ENCODE peak calls at places on chromosomes 2 and 18, in seven cellular contexts. One of them, this sample, is unnamed.

GRCh38 chr2:54945401-54946219 is 104.6 kb downstream of the RTN4 start:
- DNase-seq in AG04450: no peak
- DNase-seq in ACHN: no peak
- DNase-seq in activated naive CD8-positive, alpha-beta T cell treated with anti-CD3 and anti-CD28 coated beads, Interleukin-2, amount 10 ng/mL, durations not matched to agents 7 days and 5 days: no peak
- DNase-seq in pancreas: no peak
- DNase-seq in neural crest cell: no peak
- DNase-seq in kidney epithelial cell: no peak
- DNase-seq in this sample: no peak

GRCh38 chr2:100957971-100958653 is 44.0 kb upstream of the RPL31 start:
- DNase-seq in activated naive CD8-positive, alpha-beta T cell treated with anti-CD3 and anti-CD28 coated beads, Interleukin-2, amount 10 ng/mL, durations not matched to agents 7 days and 5 days: no peak
- DNase-seq in AG04450: peak; percentile 55
- DNase-seq in kidney epithelial cell: no peak
- DNase-seq in ACHN: no peak
- DNase-seq in neural crest cell: no peak
- DNase-seq in pancreas: no peak
- DNase-seq in this sample: no peak

GRCh38 chr2:68441179-68441993 is 25.7 kb downstream of the FBXO48 start:
- DNase-seq in neural crest cell: peak; percentile 88
- DNase-seq in ACHN: peak; percentile 87
- DNase-seq in pancreas: peak; percentile 69
- DNase-seq in AG04450: peak; percentile 66
- DNase-seq in kidney epithelial cell: peak; percentile 48
- DNase-seq in activated naive CD8-positive, alpha-beta T cell treated with anti-CD3 and anti-CD28 coated beads, Interleukin-2, amount 10 ng/mL, durations not matched to agents 7 days and 5 days: peak; percentile 58
- DNase-seq in this sample: peak; percentile 67

GRCh38 chr2:4272261-4272858 is 569.0 kb downstream of the DCDC2C start:
- DNase-seq in kidney epithelial cell: no peak
- DNase-seq in neural crest cell: no peak
- DNase-seq in pancreas: no peak
- DNase-seq in ACHN: no peak
- DNase-seq in AG04450: no peak
- DNase-seq in activated naive CD8-positive, alpha-beta T cell treated with anti-CD3 and anti-CD28 coated beads, Interleukin-2, amount 10 ng/mL, durations not matched to agents 7 days and 5 days: no peak
- DNase-seq in this sample: no peak

GRCh38 chr2:119158563-119159347 is at the start of gene C1QL2:
- DNase-seq in ACHN: no peak
- DNase-seq in pancreas: no peak
- DNase-seq in neural crest cell: peak; percentile 18
- DNase-seq in AG04450: no peak
- DNase-seq in kidney epithelial cell: no peak
- DNase-seq in activated naive CD8-positive, alpha-beta T cell treated with anti-CD3 and anti-CD28 coated beads, Interleukin-2, amount 10 ng/mL, durations not matched to agents 7 days and 5 days: no peak
- DNase-seq in this sample: no peak

GRCh38 chr2:138707424-138708074 is 72.6 kb downstream of the NXPH2 start:
- DNase-seq in neural crest cell: no peak
- DNase-seq in kidney epithelial cell: peak; percentile 25
- DNase-seq in ACHN: peak; percentile 22
- DNase-seq in AG04450: peak; percentile 59
- DNase-seq in pancreas: no peak
- DNase-seq in activated naive CD8-positive, alpha-beta T cell treated with anti-CD3 and anti-CD28 coated beads, Interleukin-2, amount 10 ng/mL, durations not matched to agents 7 days and 5 days: no peak
- DNase-seq in this sample: no peak

GRCh38 chr2:172172513-172173217 is 70.0 kb upstream of the DLX2 start:
- DNase-seq in neural crest cell: peak; percentile 73
- DNase-seq in pancreas: peak; percentile 82
- DNase-seq in ACHN: peak; percentile 65
- DNase-seq in AG04450: no peak
- DNase-seq in kidney epithelial cell: no peak
- DNase-seq in activated naive CD8-positive, alpha-beta T cell treated with anti-CD3 and anti-CD28 coated beads, Interleukin-2, amount 10 ng/mL, durations not matched to agents 7 days and 5 days: peak; percentile 82
- DNase-seq in this sample: peak; percentile 52

GRCh38 chr2:105814291-105814940 is 69.7 kb downstream of the NCK2 start:
- DNase-seq in activated naive CD8-positive, alpha-beta T cell treated with anti-CD3 and anti-CD28 coated beads, Interleukin-2, amount 10 ng/mL, durations not matched to agents 7 days and 5 days: no peak
- DNase-seq in kidney epithelial cell: no peak
- DNase-seq in ACHN: no peak
- DNase-seq in neural crest cell: no peak
- DNase-seq in pancreas: no peak
- DNase-seq in AG04450: no peak
- DNase-seq in this sample: no peak

GRCh38 chr2:69601179-69601612 is 42.3 kb downstream of the AAK1 start:
- DNase-seq in activated naive CD8-positive, alpha-beta T cell treated with anti-CD3 and anti-CD28 coated beads, Interleukin-2, amount 10 ng/mL, durations not matched to agents 7 days and 5 days: no peak
- DNase-seq in ACHN: peak; percentile 24
- DNase-seq in pancreas: no peak
- DNase-seq in kidney epithelial cell: no peak
- DNase-seq in AG04450: peak; percentile 74
- DNase-seq in neural crest cell: no peak
- DNase-seq in this sample: peak; percentile 66

GRCh38 chr2:124193706-124194105 is 168.6 kb downstream of the CNTNAP5 start:
- DNase-seq in kidney epithelial cell: no peak
- DNase-seq in ACHN: no peak
- DNase-seq in pancreas: no peak
- DNase-seq in neural crest cell: no peak
- DNase-seq in activated naive CD8-positive, alpha-beta T cell treated with anti-CD3 and anti-CD28 coated beads, Interleukin-2, amount 10 ng/mL, durations not matched to agents 7 days and 5 days: no peak
- DNase-seq in AG04450: no peak
- DNase-seq in this sample: no peak

GRCh38 chr2:150088538-150088937 is 398.9 kb downstream of the RND3 start:
- DNase-seq in neural crest cell: no peak
- DNase-seq in activated naive CD8-positive, alpha-beta T cell treated with anti-CD3 and anti-CD28 coated beads, Interleukin-2, amount 10 ng/mL, durations not matched to agents 7 days and 5 days: no peak
- DNase-seq in AG04450: no peak
- DNase-seq in ACHN: no peak
- DNase-seq in pancreas: no peak
- DNase-seq in kidney epithelial cell: no peak
- DNase-seq in this sample: peak; percentile 58

GRCh38 chr2:40421643-40422297 is 30.1 kb downstream of the SLC8A1 start:
- DNase-seq in AG04450: no peak
- DNase-seq in pancreas: no peak
- DNase-seq in activated naive CD8-positive, alpha-beta T cell treated with anti-CD3 and anti-CD28 coated beads, Interleukin-2, amount 10 ng/mL, durations not matched to agents 7 days and 5 days: no peak
- DNase-seq in ACHN: no peak
- DNase-seq in neural crest cell: no peak
- DNase-seq in kidney epithelial cell: no peak
- DNase-seq in this sample: peak; percentile 42

GRCh38 chr2:128187032-128187654 is 96.1 kb downstream of the UGGT1 start:
- DNase-seq in kidney epithelial cell: no peak
- DNase-seq in pancreas: no peak
- DNase-seq in AG04450: no peak
- DNase-seq in neural crest cell: no peak
- DNase-seq in ACHN: peak; percentile 40
- DNase-seq in activated naive CD8-positive, alpha-beta T cell treated with anti-CD3 and anti-CD28 coated beads, Interleukin-2, amount 10 ng/mL, durations not matched to agents 7 days and 5 days: no peak
- DNase-seq in this sample: peak; percentile 85

GRCh38 chr18:62118324-62118723 is 68.5 kb downstream of the PIGN start:
- DNase-seq in pancreas: no peak
- DNase-seq in activated naive CD8-positive, alpha-beta T cell treated with anti-CD3 and anti-CD28 coated beads, Interleukin-2, amount 10 ng/mL, durations not matched to agents 7 days and 5 days: no peak
- DNase-seq in kidney epithelial cell: no peak
- DNase-seq in AG04450: no peak
- DNase-seq in neural crest cell: no peak
- DNase-seq in ACHN: no peak
- DNase-seq in this sample: peak; percentile 6

GRCh38 chr18:22543764-22544163 is 126.0 kb upstream of the CTAGE1 start:
- DNase-seq in pancreas: no peak
- DNase-seq in activated naive CD8-positive, alpha-beta T cell treated with anti-CD3 and anti-CD28 coated beads, Interleukin-2, amount 10 ng/mL, durations not matched to agents 7 days and 5 days: no peak
- DNase-seq in neural crest cell: no peak
- DNase-seq in kidney epithelial cell: no peak
- DNase-seq in ACHN: no peak
- DNase-seq in AG04450: no peak
- DNase-seq in this sample: no peak

GRCh38 chr2:8841962-8842361 is 4.5 kb upstream of the KIDINS220 start:
- DNase-seq in kidney epithelial cell: no peak
- DNase-seq in neural crest cell: no peak
- DNase-seq in pancreas: no peak
- DNase-seq in ACHN: no peak
- DNase-seq in activated naive CD8-positive, alpha-beta T cell treated with anti-CD3 and anti-CD28 coated beads, Interleukin-2, amount 10 ng/mL, durations not matched to agents 7 days and 5 days: no peak
- DNase-seq in AG04450: no peak
- DNase-seq in this sample: no peak

GRCh38 chr2:747774-748351 is 70.7 kb upstream of the TMEM18 start:
- DNase-seq in kidney epithelial cell: no peak
- DNase-seq in activated naive CD8-positive, alpha-beta T cell treated with anti-CD3 and anti-CD28 coated beads, Interleukin-2, amount 10 ng/mL, durations not matched to agents 7 days and 5 days: no peak
- DNase-seq in ACHN: no peak
- DNase-seq in AG04450: no peak
- DNase-seq in pancreas: no peak
- DNase-seq in neural crest cell: no peak
- DNase-seq in this sample: no peak

GRCh38 chr2:144230452-144231085 is 289.4 kb downstream of the ZEB2 start:
- DNase-seq in activated naive CD8-positive, alpha-beta T cell treated with anti-CD3 and anti-CD28 coated beads, Interleukin-2, amount 10 ng/mL, durations not matched to agents 7 days and 5 days: no peak
- DNase-seq in neural crest cell: no peak
- DNase-seq in kidney epithelial cell: peak; percentile 16
- DNase-seq in AG04450: no peak
- DNase-seq in ACHN: peak; percentile 39
- DNase-seq in pancreas: no peak
- DNase-seq in this sample: peak; percentile 9

GRCh38 chr2:198066597-198066996 is 262.2 kb downstream of the PLCL1 start:
- DNase-seq in ACHN: no peak
- DNase-seq in pancreas: no peak
- DNase-seq in AG04450: no peak
- DNase-seq in kidney epithelial cell: no peak
- DNase-seq in activated naive CD8-positive, alpha-beta T cell treated with anti-CD3 and anti-CD28 coated beads, Interleukin-2, amount 10 ng/mL, durations not matched to agents 7 days and 5 days: no peak
- DNase-seq in neural crest cell: no peak
- DNase-seq in this sample: no peak

GRCh38 chr2:234446404-234447076 is 50.3 kb downstream of the ARL4C start:
- DNase-seq in neural crest cell: no peak
- DNase-seq in AG04450: no peak
- DNase-seq in kidney epithelial cell: no peak
- DNase-seq in ACHN: no peak
- DNase-seq in pancreas: no peak
- DNase-seq in activated naive CD8-positive, alpha-beta T cell treated with anti-CD3 and anti-CD28 coated beads, Interleukin-2, amount 10 ng/mL, durations not matched to agents 7 days and 5 days: peak; percentile 82
- DNase-seq in this sample: peak; percentile 52

GRCh38 chr2:176680916-176681315 is 411.7 kb downstream of the MTX2 start:
- DNase-seq in neural crest cell: no peak
- DNase-seq in AG04450: no peak
- DNase-seq in ACHN: no peak
- DNase-seq in activated naive CD8-positive, alpha-beta T cell treated with anti-CD3 and anti-CD28 coated beads, Interleukin-2, amount 10 ng/mL, durations not matched to agents 7 days and 5 days: no peak
- DNase-seq in kidney epithelial cell: no peak
- DNase-seq in pancreas: no peak
- DNase-seq in this sample: no peak

GRCh38 chr2:165837122-165837521 is 43.1 kb upstream of the GALNT3 start:
- DNase-seq in kidney epithelial cell: no peak
- DNase-seq in activated naive CD8-positive, alpha-beta T cell treated with anti-CD3 and anti-CD28 coated beads, Interleukin-2, amount 10 ng/mL, durations not matched to agents 7 days and 5 days: no peak
- DNase-seq in pancreas: no peak
- DNase-seq in ACHN: no peak
- DNase-seq in AG04450: no peak
- DNase-seq in neural crest cell: no peak
- DNase-seq in this sample: no peak

GRCh38 chr2:160478660-160479059 is 14.9 kb downstream of the RBMS1 start:
- DNase-seq in pancreas: no peak
- DNase-seq in AG04450: no peak
- DNase-seq in kidney epithelial cell: no peak
- DNase-seq in activated naive CD8-positive, alpha-beta T cell treated with anti-CD3 and anti-CD28 coated beads, Interleukin-2, amount 10 ng/mL, durations not matched to agents 7 days and 5 days: no peak
- DNase-seq in ACHN: no peak
- DNase-seq in neural crest cell: no peak
- DNase-seq in this sample: no peak

This sample was measured in endothelial cell of umbilical vein.